ENCODE peak calls at places on chromosome 10, in nine cellular contexts. R is small intestine, B is psoas muscle, O is lower lobe of right lung, W is astrocyte, C is spleen, E is heart right ventricle, X is GM12878, M is lung. G is an unnamed sample.

GRCh38 chr10:29858352-29859267 is 200.8 kb downstream of the JCAD start:
- DNase-seq in R (peak), B (peak), O (peak), W (peak), C (no peak), E (peak), X (no peak), M (peak), G (peak)

GRCh38 chr10:33196377-33196706 is 138.1 kb downstream of the NRP1 start:
- DNase-seq in R (no peak), B (no peak), O (no peak), W (no peak), C (no peak), E (no peak), X (no peak), M (no peak), G (no peak)

GRCh38 chr10:78957471-78958039 is 111.2 kb upstream of the ZMIZ1 start:
- DNase-seq in R (no peak), B (no peak), O (no peak), W (no peak), C (no peak), E (no peak), X (no peak), M (no peak), G (no peak)

GRCh38 chr10:69914373-69915268 is 112.9 kb downstream of the COL13A1 start:
- DNase-seq in R (peak), B (peak), O (peak), W (peak), C (peak), E (peak), X (no peak), M (peak), G (peak)

GRCh38 chr10:132144086-132144485 is 42.7 kb upstream of the DPYSL4 start:
- DNase-seq in R (no peak), B (peak), O (peak), W (no peak), C (peak), E (no peak), X (no peak), M (no peak), G (no peak)

GRCh38 chr10:132329565-132330485 is 2.2 kb upstream of the LRRC27 start:
- DNase-seq in R (no peak), B (no peak), O (no peak), W (peak), C (peak), E (no peak), X (no peak), M (no peak), G (no peak)

GRCh38 chr10:44745920-44746319 is 165.2 kb upstream of the TMEM72 start:
- DNase-seq in R (peak), B (no peak), O (no peak), W (no peak), C (no peak), E (no peak), X (no peak), M (no peak), G (no peak)

GRCh38 chr10:24825551-24825950 is 101.9 kb upstream of the ARHGAP21 start:
- DNase-seq in R (peak), B (no peak), O (no peak), W (peak), C (no peak), E (no peak), X (no peak), M (no peak), G (peak)

GRCh38 chr10:58072634-58073033 is 195.1 kb downstream of the IPMK start:
- DNase-seq in R (no peak), B (no peak), O (no peak), W (no peak), C (no peak), E (no peak), X (no peak), M (no peak), G (no peak)

GRCh38 chr10:12504628-12505027 is 155.3 kb downstream of the CAMK1D start:
- DNase-seq in R (no peak), B (no peak), O (no peak), W (no peak), C (no peak), E (no peak), X (no peak), M (no peak), G (no peak)

GRCh38 chr10:78914502-78915330 is 154.1 kb upstream of the ZMIZ1 start:
- DNase-seq in R (peak), B (no peak), O (no peak), W (peak), C (peak), E (no peak), X (peak), M (no peak), G (no peak)

GRCh38 chr10:89867964-89868363 is 166.6 kb downstream of the KIF20B start:
- DNase-seq in R (no peak), B (no peak), O (no peak), W (peak), C (no peak), E (no peak), X (no peak), M (no peak), G (no peak)

GRCh38 chr10:132143162-132143561 is 43.6 kb upstream of the DPYSL4 start:
- DNase-seq in R (no peak), B (peak), O (no peak), W (no peak), C (no peak), E (no peak), X (no peak), M (no peak), G (no peak)

GRCh38 chr10:131174651-131175540 is 136.6 kb downstream of the TCERG1L start:
- DNase-seq in R (no peak), B (no peak), O (no peak), W (no peak), C (peak), E (no peak), X (no peak), M (no peak), G (no peak)

GRCh38 chr10:14184841-14185500 is 145.8 kb downstream of the FRMD4A start:
- DNase-seq in R (peak), B (no peak), O (no peak), W (peak), C (peak), E (no peak), X (peak), M (no peak), G (no peak)
- H3K27ac ChIP-seq in R (no peak), B (no peak), O (no peak), W (peak), C (peak), E (no peak), X (peak), M (no peak), G (peak)

GRCh38 chr10:85250304-85250703 is 921.9 kb downstream of the CCSER2 start:
- DNase-seq in R (no peak), B (no peak), O (no peak), W (no peak), C (no peak), E (no peak), X (no peak), M (no peak), G (no peak)
- H3K27ac ChIP-seq in R (no peak), B (no peak), O (no peak), W (no peak), C (no peak), E (no peak), X (no peak), M (no peak), G (no peak)

GRCh38 chr10:13871087-13871486 is 284.3 kb downstream of the PRPF18 start:
- DNase-seq in R (no peak), B (no peak), O (no peak), W (no peak), C (no peak), E (no peak), X (no peak), M (no peak), G (no peak)

GRCh38 chr10:13871698-13872280 is 285.0 kb downstream of the PRPF18 start:
- DNase-seq in R (no peak), B (no peak), O (no peak), W (no peak), C (no peak), E (no peak), X (no peak), M (no peak), G (no peak)

GRCh38 chr10:13873201-13873600 is 286.4 kb downstream of the PRPF18 start:
- DNase-seq in R (no peak), B (no peak), O (no peak), W (no peak), C (no peak), E (no peak), X (no peak), M (no peak), G (no peak)

GRCh38 chr10:13869295-13869664 is 282.5 kb downstream of the PRPF18 start:
- DNase-seq in R (no peak), B (no peak), O (no peak), W (no peak), C (no peak), E (no peak), X (no peak), M (no peak), G (no peak)

GRCh38 chr10:13872411-13872810 is 285.6 kb downstream of the PRPF18 start:
- DNase-seq in R (no peak), B (no peak), O (no peak), W (peak), C (no peak), E (no peak), X (no peak), M (no peak), G (no peak)
- H3K27ac ChIP-seq in R (no peak), B (no peak), O (no peak), W (peak), C (no peak), E (no peak), X (no peak), M (no peak), G (no peak)

GRCh38 chr10:21169271-21169670 is 272.2 kb upstream of the NEBL start:
- DNase-seq in R (no peak), B (no peak), O (no peak), W (no peak), C (no peak), E (no peak), X (no peak), M (no peak), G (no peak)

GRCh38 chr10:21167288-21168010 is 270.3 kb upstream of the NEBL start:
- DNase-seq in R (no peak), B (no peak), O (no peak), W (no peak), C (no peak), E (no peak), X (no peak), M (no peak), G (no peak)

GRCh38 chr10:21164687-21165086 is 267.6 kb upstream of the NEBL start:
- DNase-seq in R (no peak), B (no peak), O (no peak), W (no peak), C (no peak), E (no peak), X (no peak), M (no peak), G (no peak)

GRCh38 chr10:21165489-21165888 is 268.4 kb upstream of the NEBL start:
- DNase-seq in R (no peak), B (no peak), O (no peak), W (no peak), C (no peak), E (no peak), X (no peak), M (no peak), G (no peak)

GRCh38 chr10:21166557-21167287 is 269.6 kb upstream of the NEBL start:
- DNase-seq in R (no peak), B (no peak), O (peak), W (no peak), C (no peak), E (no peak), X (no peak), M (peak), G (no peak)
- H3K27ac ChIP-seq in R (no peak), B (no peak), O (peak), W (no peak), C (no peak), E (no peak), X (no peak), M (no peak), G (no peak)

G was measured in AG04450.